ENCODE peak calls at places on chromosomes 11 and 22, in six cellular contexts. F is fibroblast of villous mesenchyme, Y is heart right ventricle, P is Peyer's patch, M is kidney, S is neural progenitor cell. H is an unnamed sample.

GRCh38 chr22:37634505-37635002 is 4.9 kb upstream of the SH3BP1 start:
- DNase-seq in M (no peak), F (no peak), P (no peak), Y (no peak), S (no peak), H (no peak)

GRCh38 chr11:3989251-3989650 is 105.3 kb upstream of the RRM1 start:
- DNase-seq in P (peak), Y (no peak), M (no peak), F (no peak), S (peak), H (no peak)

GRCh38 chr11:14789879-14790484 is 102.0 kb downstream of the CYP2R1 start:
- DNase-seq in M (no peak), F (peak), Y (no peak), S (no peak), P (no peak), H (peak)

GRCh38 chr11:119496997-119497396 is 74.0 kb upstream of the THY1 start:
- DNase-seq in F (no peak), Y (no peak), S (no peak), M (no peak), P (no peak), H (no peak)

GRCh38 chr11:50298182-50298988 is 265.7 kb downstream of the OR4C45 start:
- DNase-seq in Y (no peak), P (no peak), M (no peak), F (peak), S (no peak), H (peak)

GRCh38 chr11:30100514-30100913 is 83.7 kb upstream of the KCNA4 start:
- DNase-seq in S (no peak), M (no peak), Y (no peak), P (no peak), F (no peak), H (no peak)

GRCh38 chr11:208917-209260 is 1.4 kb downstream of the RIC8A start:
- DNase-seq in M (peak), Y (peak), S (no peak), P (no peak), F (no peak), H (no peak)

GRCh38 chr11:122137081-122137793 is 21.2 kb upstream of the BLID start:
- DNase-seq in F (peak), P (no peak), M (no peak), Y (no peak), S (no peak), H (peak)

GRCh38 chr11:122706689-122707088 is 51.2 kb downstream of the UBASH3B start:
- DNase-seq in Y (no peak), P (no peak), S (no peak), M (no peak), F (peak), H (peak)

GRCh38 chr11:7579226-7579825 is 65.5 kb downstream of the PPFIBP2 start:
- DNase-seq in M (no peak), Y (no peak), S (no peak), F (no peak), P (no peak), H (peak)

GRCh38 chr22:26360169-26360885 is 68.7 kb upstream of the ASPHD2 start:
- DNase-seq in M (no peak), P (peak), F (peak), S (peak), Y (peak), H (peak)

GRCh38 chr11:105466582-105467228 is 143.2 kb upstream of the GRIA4 start:
- DNase-seq in M (no peak), Y (no peak), F (peak), P (no peak), S (no peak), H (peak)

GRCh38 chr22:36465232-36466021 is 16.0 kb downstream of the TXN2 start:
- DNase-seq in P (peak), M (peak), S (no peak), F (peak), Y (peak), H (peak)

GRCh38 chr11:44760917-44761545 is 34.3 kb downstream of the TSPAN18 start:
- DNase-seq in M (no peak), S (peak), Y (peak), P (no peak), F (peak), H (peak)

GRCh38 chr22:43000441-43001175 is 14.3 kb downstream of the PACSIN2 start:
- DNase-seq in P (no peak), Y (no peak), M (no peak), F (peak), S (no peak), H (peak)

GRCh38 chr11:10674440-10674855 is 19.1 kb downstream of the IRAG1 start:
- DNase-seq in P (no peak), Y (no peak), F (no peak), S (no peak), M (peak), H (no peak)

GRCh38 chr22:41848468-41848867 is 15.6 kb downstream of the SREBF2 start:
- DNase-seq in Y (no peak), S (no peak), M (no peak), F (peak), P (peak), H (no peak)

GRCh38 chr22:44616882-44617655 is 84.9 kb upstream of the PRR5 start:
- DNase-seq in F (no peak), M (peak), P (no peak), S (no peak), Y (peak), H (no peak)

GRCh38 chr11:537622-538430 is 499 bp downstream of the LRRC56 start:
- DNase-seq in F (no peak), P (peak), Y (no peak), S (no peak), M (peak), H (no peak)

GRCh38 chr11:69814902-69815301 is 4.3 kb downstream of the FGF3 start:
- DNase-seq in F (no peak), M (no peak), S (no peak), P (no peak), Y (no peak), H (no peak)

GRCh38 chr22:30020511-30020910 is 59.8 kb upstream of the HORMAD2 start:
- DNase-seq in S (no peak), Y (no peak), M (no peak), P (no peak), F (no peak), H (no peak)

GRCh38 chr11:44946268-44946667 is 4.4 kb downstream of the TP53I11 start:
- DNase-seq in P (no peak), F (no peak), S (no peak), M (no peak), Y (peak), H (no peak)

GRCh38 chr22:27699676-27700075 is 101.9 kb downstream of the MN1 start:
- DNase-seq in S (no peak), P (no peak), F (no peak), Y (no peak), M (no peak), H (no peak)
- TF ChIP-seq CTCF in S (no peak), P (no peak), F (no peak), Y (no peak), M (no peak), H (no peak)

DNA sequence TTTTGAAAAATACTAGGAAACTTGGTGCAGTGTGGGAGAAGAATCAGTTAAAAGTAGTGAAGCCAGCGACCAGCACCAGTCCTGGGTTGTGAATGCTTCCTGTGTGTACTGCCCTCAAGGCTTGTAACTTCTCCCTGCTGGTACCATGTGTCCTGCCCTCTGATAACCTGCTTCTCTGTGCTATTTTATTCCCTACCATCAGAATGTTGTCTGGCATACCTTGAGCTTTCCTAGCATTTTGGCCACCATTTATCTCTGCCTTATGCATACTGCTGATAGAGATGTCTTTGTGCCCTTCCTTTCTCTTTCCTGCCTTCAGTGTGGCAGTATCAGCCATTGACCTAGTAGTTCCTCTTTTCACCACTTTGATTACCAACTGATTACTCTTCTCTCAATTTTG is 2.0 kb downstream of the GTF2H1 start:
- DNase-seq in P (no peak), F (no peak), M (no peak), Y (no peak), S (no peak), H (no peak)
- H3K4me3 ChIP-seq in P (no peak), F (peak), M (peak), Y (peak), S (no peak), H (peak)

GRCh38 chr22:38923463-38924196 is 33.8 kb upstream of the APOBEC3A start:
- DNase-seq in P (peak), Y (peak), F (peak), M (peak), S (peak), H (peak)
- TF ChIP-seq CTCF in P (no peak), Y (peak), F (peak), M (peak), S (no peak), H (peak)

DNA sequence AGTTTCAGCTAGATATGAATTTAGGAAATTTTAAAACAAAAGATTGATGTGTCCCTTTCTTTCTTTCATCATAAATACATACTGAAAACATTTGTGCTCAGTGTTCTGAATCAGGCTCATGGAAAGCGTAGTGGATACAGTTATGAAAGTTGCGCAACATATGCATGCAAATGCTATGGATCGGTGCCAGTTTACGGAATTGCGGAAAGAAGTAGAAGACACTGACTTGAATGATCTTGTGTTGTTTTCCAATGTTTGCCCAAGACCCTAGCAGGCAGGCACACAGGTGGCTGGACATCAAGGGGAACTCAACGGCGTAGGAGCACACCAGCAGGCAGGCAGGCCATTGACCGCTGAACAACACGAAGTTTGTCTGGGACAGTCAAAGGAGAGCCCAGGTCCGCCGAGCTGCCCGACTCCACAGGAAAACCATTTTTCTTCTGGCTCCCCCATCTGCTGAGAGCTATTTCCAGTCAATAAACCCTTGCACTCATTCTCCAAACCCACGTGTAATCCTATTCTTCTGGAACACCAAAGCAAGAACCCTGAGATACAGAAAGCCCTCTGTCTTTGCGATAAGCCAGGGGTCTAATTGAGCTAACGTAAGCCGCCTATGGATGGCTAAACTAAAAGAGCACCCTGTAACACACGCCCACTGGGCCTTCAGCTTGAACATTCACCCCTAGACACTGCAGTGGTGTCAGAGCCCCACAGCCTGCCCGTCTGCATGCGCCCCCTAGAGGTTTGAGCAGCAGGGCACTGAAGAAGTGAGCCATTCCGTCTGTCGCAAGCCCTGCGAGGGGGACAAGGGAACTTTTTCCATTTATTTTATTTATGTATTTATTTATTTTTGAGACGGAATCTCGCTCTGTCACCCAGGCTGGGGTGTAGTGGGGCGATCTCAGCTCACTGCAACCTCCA is 7.4 kb upstream of the BIRC3 start:
- DNase-seq in M (no peak), S (peak), Y (no peak), F (no peak), P (no peak), H (no peak)
- H3K4me3 ChIP-seq in M (no peak), S (no peak), Y (no peak), F (no peak), P (no peak), H (no peak)

GRCh38 chr11:124409906-124410305 is 11.1 kb upstream of the OR8B3 start:
- DNase-seq in Y (no peak), P (no peak), S (no peak), M (no peak), F (no peak), H (no peak)

GRCh38 chr11:124421043-124421442 is 3.6 kb downstream of the OR8B4 start:
- DNase-seq in Y (no peak), F (no peak), M (no peak), P (no peak), S (no peak), H (no peak)

DNA sequence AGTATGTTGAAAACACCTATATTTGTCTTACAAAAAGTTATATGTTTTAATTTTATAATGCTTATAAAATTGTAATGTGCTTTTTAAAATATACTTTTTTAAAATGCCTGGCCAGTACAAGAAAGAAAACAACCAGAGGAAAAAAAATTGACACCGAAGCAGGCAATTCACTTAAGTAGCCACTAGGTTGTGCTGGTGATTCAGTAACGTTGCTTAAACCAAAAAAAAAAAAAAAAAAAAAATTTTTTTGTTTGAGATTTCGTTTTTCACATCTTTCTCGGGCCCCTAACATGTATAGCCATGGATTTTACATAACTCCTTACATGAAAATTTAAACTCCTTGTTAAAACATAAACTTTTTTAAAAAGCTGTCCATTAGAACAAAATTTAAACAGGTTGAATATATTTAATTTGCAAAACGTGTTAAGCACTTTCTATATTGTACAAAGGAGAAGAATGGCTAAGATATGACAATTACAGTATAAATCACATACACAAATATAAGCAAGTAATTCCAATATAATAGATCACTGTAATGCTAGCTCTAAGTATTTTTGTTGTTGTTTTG is 9.2 kb downstream of the OR8B4 start:
- DNase-seq in P (no peak), S (peak), Y (no peak), F (peak), M (no peak), H (peak)
- TF ChIP-seq CTCF in P (peak), S (peak), Y (peak), F (peak), M (peak), H (peak)

GRCh38 chr11:115287266-115287665 is 216.9 kb downstream of the CADM1 start:
- DNase-seq in S (no peak), M (no peak), F (no peak), Y (no peak), P (no peak), H (no peak)

GRCh38 chr11:115291391-115291744 is 212.8 kb downstream of the CADM1 start:
- DNase-seq in F (no peak), Y (no peak), P (no peak), S (no peak), M (no peak), H (no peak)

GRCh38 chr11:115284766-115285165 is 219.4 kb downstream of the CADM1 start:
- DNase-seq in P (no peak), S (peak), F (no peak), Y (no peak), M (no peak), H (no peak)

GRCh38 chr11:115286614-115287013 is 217.6 kb downstream of the CADM1 start:
- DNase-seq in M (no peak), P (no peak), Y (no peak), F (no peak), S (no peak), H (no peak)

DNA sequence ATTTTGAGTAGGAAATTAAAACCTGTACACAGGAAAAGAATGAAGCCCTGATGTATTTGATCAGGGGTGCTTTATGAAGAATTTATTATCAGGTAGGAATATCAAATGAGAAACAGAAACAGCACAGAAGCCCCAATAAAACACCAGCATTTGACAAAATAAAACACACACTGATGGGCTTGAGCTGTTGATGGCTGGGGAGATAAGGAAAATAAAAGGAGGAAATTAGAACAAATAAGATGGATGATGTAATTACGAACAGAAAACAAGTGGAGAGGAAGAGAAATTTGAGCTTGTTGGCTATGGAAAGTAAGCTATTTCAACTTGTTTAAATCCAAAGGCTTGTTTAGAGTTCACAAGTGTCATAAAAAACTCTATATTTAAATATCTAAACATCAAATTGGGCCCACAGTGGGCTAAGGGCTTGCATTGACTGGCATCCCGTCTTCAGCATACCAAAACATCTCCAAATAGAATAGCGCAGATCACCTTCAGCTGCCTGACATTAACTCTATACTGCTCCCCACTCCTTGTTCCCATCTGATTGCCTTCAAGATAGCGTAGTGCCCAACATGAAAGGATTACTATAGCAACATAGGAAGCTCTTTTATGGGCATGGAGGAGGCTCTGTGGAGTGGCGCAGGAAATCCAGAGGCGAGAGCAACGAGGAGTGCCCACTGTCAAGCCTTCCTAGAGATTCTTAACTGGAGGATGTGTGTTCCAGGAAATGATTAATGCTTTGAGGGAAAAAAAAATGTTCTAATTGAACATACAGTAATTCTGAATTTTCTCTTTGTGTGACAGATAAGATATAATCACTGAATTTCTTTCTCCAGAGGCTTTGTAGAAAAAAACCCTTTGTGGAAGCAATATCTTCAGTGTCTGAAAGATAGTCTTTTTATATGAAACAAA is 213.5 kb downstream of the CADM1 start:
- DNase-seq in S (no peak), P (no peak), F (no peak), Y (no peak), M (no peak), H (no peak)
- H3K4me3 ChIP-seq in S (no peak), P (no peak), F (no peak), Y (no peak), M (no peak), H (no peak)

DNA sequence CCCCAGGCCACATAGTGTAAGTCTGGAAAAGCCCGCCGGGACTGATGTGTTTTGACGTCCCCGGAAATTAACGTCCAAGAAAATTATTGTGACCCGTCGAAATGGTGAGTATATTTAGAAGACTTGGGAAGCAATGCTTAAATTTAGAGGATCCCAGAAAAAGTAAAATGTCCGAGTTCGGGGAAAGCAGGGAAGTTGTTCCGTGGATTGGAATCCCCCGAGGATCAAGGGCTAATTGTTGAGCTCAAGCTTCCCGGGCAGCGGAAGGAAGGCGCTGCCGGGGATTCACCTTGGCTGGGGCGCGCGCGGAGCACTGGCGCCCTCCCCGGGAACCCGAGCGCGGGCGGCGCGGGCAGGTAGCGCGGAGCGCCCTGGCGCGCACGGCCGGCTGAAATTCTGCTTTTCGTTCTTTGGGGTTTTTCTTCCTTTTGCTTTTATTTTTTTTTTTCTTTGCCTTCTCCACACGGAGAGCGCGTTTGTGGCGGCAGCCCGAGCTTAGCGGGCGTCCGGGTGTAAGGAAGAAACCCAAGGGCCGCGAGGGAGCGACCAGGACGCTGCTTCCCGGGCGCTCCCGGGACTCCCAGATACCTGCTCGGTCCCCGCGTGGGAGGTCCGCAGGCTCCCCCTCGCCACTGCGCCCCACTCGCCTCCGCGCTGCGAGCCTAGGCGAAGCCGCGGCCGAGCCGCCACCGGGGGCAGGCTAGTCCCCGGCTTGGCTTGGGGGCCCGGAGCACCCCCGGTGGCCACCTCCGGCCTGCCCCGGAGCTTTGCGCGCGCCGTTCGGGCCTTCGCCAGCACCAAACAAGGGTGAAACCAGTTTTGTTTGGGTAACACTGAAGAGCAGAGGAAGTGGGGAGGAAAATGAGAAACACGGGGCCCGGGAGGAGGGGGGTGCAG is 4.7 kb upstream of the IGF2 start:
- DNase-seq in M (no peak), Y (no peak), S (peak), P (no peak), F (no peak), H (no peak)
- TF ChIP-seq CTCF in M (no peak), Y (peak), S (peak), P (no peak), F (no peak), H (no peak)

DNA sequence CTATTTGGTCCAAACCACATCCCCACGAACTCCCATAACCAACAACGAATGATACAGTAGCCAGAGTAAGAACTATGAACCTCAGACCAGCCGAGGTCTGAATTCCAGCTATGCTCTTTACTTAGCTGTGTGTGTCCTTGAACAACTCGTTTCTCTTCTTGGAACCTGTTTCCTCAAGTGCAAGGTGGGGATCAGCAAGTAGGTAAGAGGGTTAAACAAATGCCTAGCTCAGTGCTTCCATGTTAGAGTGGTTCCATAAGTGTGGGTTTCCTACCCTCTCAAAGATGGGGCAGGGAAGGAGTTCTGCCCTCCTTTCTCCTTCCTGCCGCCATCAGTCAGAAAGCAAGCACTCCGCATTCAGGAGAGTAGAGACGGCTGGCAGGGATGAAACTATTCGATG is 283.4 kb upstream of the SYN3 start:
- DNase-seq in Y (no peak), M (no peak), S (no peak), P (no peak), F (no peak), H (no peak)
- H3K4me3 ChIP-seq in Y (no peak), M (no peak), S (no peak), P (no peak), F (no peak), H (no peak)